ENCODE peak calls at places on chromosomes 1 and 21, in five cellular contexts. One of them, this sample, is unnamed.

GRCh38 chr1:53334781-53335180 is 6.9 kb upstream of the LRP8 start:
- DNase-seq in upper lobe of right lung: no peak
- DNase-seq in fibroblast of the aortic adventitia: no peak
- DNase-seq in left lung: no peak
- DNase-seq in lower leg skin: no peak
- DNase-seq in this sample: peak

GRCh38 chr1:248691567-248692155 is 10.9 kb downstream of the OR14I1 start:
- DNase-seq in upper lobe of right lung: no peak
- DNase-seq in fibroblast of the aortic adventitia: no peak
- DNase-seq in left lung: no peak
- DNase-seq in lower leg skin: no peak
- DNase-seq in this sample: no peak

GRCh38 chr1:180530501-180530900 is 28.1 kb upstream of the ACBD6 start:
- DNase-seq in upper lobe of right lung: no peak
- DNase-seq in fibroblast of the aortic adventitia: peak
- DNase-seq in left lung: no peak
- DNase-seq in lower leg skin: no peak
- DNase-seq in this sample: no peak

GRCh38 chr21:46246345-46246744 is 17.8 kb upstream of the LSS start:
- DNase-seq in upper lobe of right lung: no peak
- DNase-seq in fibroblast of the aortic adventitia: no peak
- DNase-seq in left lung: no peak
- DNase-seq in lower leg skin: no peak
- DNase-seq in this sample: no peak

GRCh38 chr1:29499101-29499650 is 262.9 kb downstream of the PTPRU start:
- DNase-seq in upper lobe of right lung: no peak
- DNase-seq in fibroblast of the aortic adventitia: no peak
- DNase-seq in left lung: peak
- DNase-seq in lower leg skin: no peak
- DNase-seq in this sample: no peak

GRCh38 chr1:154463512-154463990 is 38.5 kb upstream of the TDRD10 start:
- DNase-seq in upper lobe of right lung: no peak
- DNase-seq in fibroblast of the aortic adventitia: no peak
- DNase-seq in left lung: no peak
- DNase-seq in lower leg skin: peak
- DNase-seq in this sample: no peak

GRCh38 chr1:218785928-218786327 is 387.8 kb upstream of the LYPLAL1 start:
- DNase-seq in upper lobe of right lung: no peak
- DNase-seq in fibroblast of the aortic adventitia: peak
- DNase-seq in left lung: no peak
- DNase-seq in lower leg skin: peak
- DNase-seq in this sample: no peak

GRCh38 chr1:183942933-183943693 is 94.4 kb downstream of the COLGALT2 start:
- DNase-seq in upper lobe of right lung: no peak
- DNase-seq in fibroblast of the aortic adventitia: peak
- DNase-seq in left lung: no peak
- DNase-seq in lower leg skin: peak
- DNase-seq in this sample: no peak

GRCh38 chr1:173094539-173094938 is 43.8 kb upstream of the TNFSF18 start:
- DNase-seq in upper lobe of right lung: no peak
- DNase-seq in fibroblast of the aortic adventitia: no peak
- DNase-seq in left lung: no peak
- DNase-seq in lower leg skin: no peak
- DNase-seq in this sample: no peak

GRCh38 chr1:30618335-30618747 is 105.0 kb downstream of the MATN1 start:
- DNase-seq in upper lobe of right lung: no peak
- DNase-seq in fibroblast of the aortic adventitia: peak
- DNase-seq in left lung: no peak
- DNase-seq in lower leg skin: no peak
- DNase-seq in this sample: no peak

GRCh38 chr1:11979453-11979817 is 809 bp upstream of the MFN2 start:
- DNase-seq in upper lobe of right lung: peak
- DNase-seq in fibroblast of the aortic adventitia: no peak
- DNase-seq in left lung: no peak
- DNase-seq in lower leg skin: no peak
- DNase-seq in this sample: no peak

GRCh38 chr1:51575406-51576084 is 41.3 kb upstream of the OSBPL9 start:
- DNase-seq in upper lobe of right lung: no peak
- DNase-seq in fibroblast of the aortic adventitia: peak
- DNase-seq in left lung: no peak
- DNase-seq in lower leg skin: no peak
- DNase-seq in this sample: no peak

GRCh38 chr1:47887959-47888629 is 109.1 kb downstream of the TRABD2B start:
- DNase-seq in upper lobe of right lung: no peak
- DNase-seq in fibroblast of the aortic adventitia: no peak
- DNase-seq in left lung: no peak
- DNase-seq in lower leg skin: no peak
- DNase-seq in this sample: no peak

GRCh38 chr1:155514582-155515187 is 47.9 kb downstream of the ASH1L start:
- DNase-seq in upper lobe of right lung: no peak
- DNase-seq in fibroblast of the aortic adventitia: no peak
- DNase-seq in left lung: no peak
- DNase-seq in lower leg skin: no peak
- DNase-seq in this sample: no peak

GRCh38 chr1:159161719-159162026 is 9.7 kb upstream of the CADM3 start:
- DNase-seq in upper lobe of right lung: no peak
- DNase-seq in fibroblast of the aortic adventitia: no peak
- DNase-seq in left lung: no peak
- DNase-seq in lower leg skin: no peak
- DNase-seq in this sample: no peak

GRCh38 chr1:185681034-185681633 is 53.1 kb upstream of the HMCN1 start:
- DNase-seq in upper lobe of right lung: no peak
- DNase-seq in fibroblast of the aortic adventitia: peak
- DNase-seq in left lung: no peak
- DNase-seq in lower leg skin: peak
- DNase-seq in this sample: no peak

GRCh38 chr1:186812560-186812959 is 16.2 kb upstream of the PLA2G4A start:
- DNase-seq in upper lobe of right lung: no peak
- DNase-seq in fibroblast of the aortic adventitia: peak
- DNase-seq in left lung: no peak
- DNase-seq in lower leg skin: no peak
- DNase-seq in this sample: no peak

GRCh38 chr1:183039985-183040447 is 16.8 kb downstream of the LAMC1 start:
- DNase-seq in upper lobe of right lung: no peak
- DNase-seq in fibroblast of the aortic adventitia: peak
- DNase-seq in left lung: no peak
- DNase-seq in lower leg skin: no peak
- DNase-seq in this sample: no peak

GRCh38 chr1:101613549-101613948 is 376.7 kb downstream of the S1PR1 start:
- DNase-seq in upper lobe of right lung: no peak
- DNase-seq in fibroblast of the aortic adventitia: no peak
- DNase-seq in left lung: no peak
- DNase-seq in lower leg skin: no peak
- DNase-seq in this sample: no peak

GRCh38 chr1:12482999-12483398 is 135.0 kb downstream of the DHRS3 start:
- DNase-seq in upper lobe of right lung: no peak
- DNase-seq in fibroblast of the aortic adventitia: peak
- DNase-seq in left lung: no peak
- DNase-seq in lower leg skin: no peak
- DNase-seq in this sample: no peak

GRCh38 chr1:24526940-24527542 is 24.4 kb downstream of the RCAN3 start:
- DNase-seq in upper lobe of right lung: no peak
- DNase-seq in fibroblast of the aortic adventitia: peak
- DNase-seq in left lung: no peak
- DNase-seq in lower leg skin: no peak
- DNase-seq in this sample: no peak

GRCh38 chr1:228463559-228464455 is 23.4 kb upstream of the RNF187 start:
- DNase-seq in upper lobe of right lung: no peak
- DNase-seq in fibroblast of the aortic adventitia: peak
- DNase-seq in left lung: no peak
- DNase-seq in lower leg skin: no peak
- DNase-seq in this sample: no peak

GRCh38 chr1:226512076-226512728 is 36.4 kb upstream of the STUM start:
- DNase-seq in upper lobe of right lung: no peak
- DNase-seq in fibroblast of the aortic adventitia: no peak
- DNase-seq in left lung: no peak
- DNase-seq in lower leg skin: no peak
- DNase-seq in this sample: no peak

DNA sequence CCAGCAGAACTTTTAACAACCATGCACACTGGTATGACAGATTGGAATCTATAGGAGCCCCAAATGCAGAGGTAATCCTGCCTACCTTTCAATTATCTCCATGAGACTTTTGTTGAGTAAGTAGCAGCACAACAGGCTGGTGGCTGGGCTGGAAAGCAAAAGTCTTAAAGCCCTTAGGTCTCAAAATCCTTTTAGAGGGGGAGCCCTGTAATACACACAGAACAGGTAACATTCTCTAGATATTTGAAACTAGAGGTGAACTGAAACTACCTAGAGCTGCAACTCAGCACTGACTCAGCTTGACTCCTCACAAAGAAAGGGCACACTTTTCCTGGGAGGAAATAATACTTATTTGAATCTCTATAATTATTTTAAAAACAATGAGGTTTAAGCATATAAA is 71.5 kb downstream of the CLCA4 start:
- DNase-seq in upper lobe of right lung: no peak
- DNase-seq in fibroblast of the aortic adventitia: no peak
- DNase-seq in left lung: no peak
- DNase-seq in lower leg skin: no peak
- DNase-seq in this sample: no peak
- TF ChIP-seq CTCF in upper lobe of right lung: no peak
- TF ChIP-seq CTCF in fibroblast of the aortic adventitia: no peak
- TF ChIP-seq CTCF in left lung: no peak
- TF ChIP-seq CTCF in lower leg skin: no peak
- TF ChIP-seq CTCF in this sample: no peak

DNA sequence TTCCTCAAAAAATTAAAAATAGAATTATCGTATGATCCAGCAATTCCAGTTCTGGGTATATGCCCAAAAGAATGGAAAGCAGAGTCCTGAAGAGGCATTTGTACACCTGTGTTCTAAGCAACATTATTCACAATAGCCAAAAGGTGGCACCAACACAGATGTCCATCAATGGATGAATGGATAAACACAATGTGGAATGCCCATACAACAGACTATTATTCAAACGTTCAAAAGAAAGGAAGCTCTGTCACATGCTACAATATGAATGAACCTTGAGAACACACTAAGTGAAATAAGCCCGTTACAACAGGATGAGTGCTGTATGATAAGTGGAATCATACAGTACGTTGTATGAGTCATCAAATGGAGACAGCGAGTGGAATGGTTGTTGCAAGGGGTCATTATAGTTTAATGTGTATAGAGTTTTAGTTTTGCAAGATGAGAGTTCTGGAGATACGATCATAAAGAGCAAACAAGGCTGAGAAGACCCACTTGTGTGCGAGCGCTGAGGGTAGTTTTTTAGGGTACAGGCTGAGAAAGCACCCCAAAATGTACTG is 80.1 kb downstream of the SH3BGR start:
- DNase-seq in upper lobe of right lung: no peak
- DNase-seq in fibroblast of the aortic adventitia: no peak
- DNase-seq in left lung: no peak
- DNase-seq in lower leg skin: no peak
- DNase-seq in this sample: no peak
- TF ChIP-seq CTCF in upper lobe of right lung: no peak
- TF ChIP-seq CTCF in fibroblast of the aortic adventitia: no peak
- TF ChIP-seq CTCF in left lung: no peak
- TF ChIP-seq CTCF in lower leg skin: no peak
- TF ChIP-seq CTCF in this sample: no peak

GRCh38 chr1:96756789-96757188 is 35.2 kb downstream of the PTBP2 start:
- DNase-seq in upper lobe of right lung: no peak
- DNase-seq in fibroblast of the aortic adventitia: no peak
- DNase-seq in left lung: no peak
- DNase-seq in lower leg skin: no peak
- DNase-seq in this sample: no peak
- TF ChIP-seq CTCF in upper lobe of right lung: peak
- TF ChIP-seq CTCF in fibroblast of the aortic adventitia: no peak
- TF ChIP-seq CTCF in left lung: no peak
- TF ChIP-seq CTCF in lower leg skin: no peak
- TF ChIP-seq CTCF in this sample: no peak

GRCh38 chr21:28239345-28239744 is 753.3 kb downstream of the LTN1 start:
- DNase-seq in upper lobe of right lung: no peak
- DNase-seq in fibroblast of the aortic adventitia: no peak
- DNase-seq in left lung: no peak
- DNase-seq in lower leg skin: peak
- DNase-seq in this sample: no peak

GRCh38 chr21:28233536-28234220 is 759.0 kb downstream of the LTN1 start:
- DNase-seq in upper lobe of right lung: no peak
- DNase-seq in fibroblast of the aortic adventitia: no peak
- DNase-seq in left lung: no peak
- DNase-seq in lower leg skin: no peak
- DNase-seq in this sample: no peak

GRCh38 chr21:28230559-28230958 is 762.1 kb downstream of the LTN1 start:
- DNase-seq in upper lobe of right lung: no peak
- DNase-seq in fibroblast of the aortic adventitia: peak
- DNase-seq in left lung: no peak
- DNase-seq in lower leg skin: no peak
- DNase-seq in this sample: no peak

GRCh38 chr21:28237661-28238060 is 755.0 kb downstream of the LTN1 start:
- DNase-seq in upper lobe of right lung: no peak
- DNase-seq in fibroblast of the aortic adventitia: no peak
- DNase-seq in left lung: no peak
- DNase-seq in lower leg skin: peak
- DNase-seq in this sample: no peak

DNA sequence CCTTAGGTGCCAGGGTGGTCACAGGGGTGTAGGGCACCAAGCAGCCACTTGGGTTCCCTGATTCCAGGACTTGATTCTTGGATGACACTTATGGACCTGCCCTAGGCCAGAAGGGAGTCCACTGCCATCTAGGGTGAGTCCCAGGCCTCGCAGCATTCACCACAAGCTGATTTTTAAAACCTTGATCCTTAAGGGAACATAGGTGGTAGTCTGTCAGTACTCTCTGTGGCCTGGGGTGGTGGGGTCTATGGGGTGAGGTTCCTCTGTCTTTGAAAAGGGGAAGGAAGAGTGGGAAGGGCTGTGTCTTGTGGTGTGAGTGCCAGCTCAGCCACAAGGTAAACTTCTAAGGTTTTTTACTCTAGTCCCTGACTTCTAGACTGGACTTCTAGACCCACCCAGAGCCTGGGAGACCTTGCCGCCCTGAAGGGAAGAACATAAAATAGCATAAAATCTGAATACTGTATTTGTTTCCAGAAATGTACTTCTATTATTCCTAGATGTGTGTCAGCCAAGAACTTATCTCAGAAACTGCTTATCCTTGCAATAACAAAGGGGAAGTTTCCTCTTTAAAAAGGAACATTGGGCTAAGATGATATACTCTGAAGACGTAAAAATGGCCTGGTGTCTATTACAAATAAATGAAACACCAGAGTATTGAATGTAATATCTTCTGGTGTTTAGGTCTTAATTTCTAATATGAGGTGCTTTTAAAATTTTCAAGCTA is 757.3 kb downstream of the LTN1 start:
- DNase-seq in upper lobe of right lung: no peak
- DNase-seq in fibroblast of the aortic adventitia: peak
- DNase-seq in left lung: peak
- DNase-seq in lower leg skin: no peak
- DNase-seq in this sample: no peak
- TF ChIP-seq CTCF in upper lobe of right lung: peak
- TF ChIP-seq CTCF in fibroblast of the aortic adventitia: peak
- TF ChIP-seq CTCF in left lung: peak
- TF ChIP-seq CTCF in lower leg skin: no peak
- TF ChIP-seq CTCF in this sample: no peak

DNA sequence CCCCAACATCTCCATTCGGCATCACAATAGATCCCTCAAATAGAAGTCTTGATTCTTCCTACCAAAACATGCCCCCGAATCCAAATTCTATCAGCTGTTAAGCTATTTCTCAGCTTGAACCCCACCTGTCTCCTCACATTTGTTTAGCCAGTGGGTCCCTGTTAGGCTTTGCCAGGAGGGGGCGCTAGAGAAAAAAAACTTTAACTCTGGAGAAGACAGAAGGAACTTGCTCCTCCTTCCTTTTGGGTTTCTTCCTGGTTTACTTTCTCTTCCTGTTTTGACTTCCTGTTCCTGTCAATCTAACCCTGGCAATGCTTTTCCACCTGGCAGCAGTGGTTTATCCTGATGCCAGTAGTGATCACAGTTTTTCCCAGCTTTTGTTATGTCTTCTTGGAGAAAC is 95.6 kb upstream of the KCNK1 start:
- DNase-seq in upper lobe of right lung: no peak
- DNase-seq in fibroblast of the aortic adventitia: peak
- DNase-seq in left lung: no peak
- DNase-seq in lower leg skin: no peak
- DNase-seq in this sample: no peak
- TF ChIP-seq CTCF in upper lobe of right lung: peak
- TF ChIP-seq CTCF in fibroblast of the aortic adventitia: peak
- TF ChIP-seq CTCF in left lung: peak
- TF ChIP-seq CTCF in lower leg skin: no peak
- TF ChIP-seq CTCF in this sample: no peak

This sample was measured in activated B cell treated with CpG ODN at 0.5 μM for 24 hours.